ENCODE peak calls at places on chromosomes 4 and X, in seven cellular contexts. I is stomach, T is upper lobe of left lung, J is endothelial cell, W is esophagus muscularis mucosa, A is retinal pigment epithelial cell, M is osteocyte. V is an unnamed sample.

GRCh38 chrX:115191490-115192243 is 2.5 kb downstream of the RBMXL3 start:
- DNase-seq in W (no peak), I (no peak), A (no peak), M (no peak), T (peak), J (no peak), V (no peak)

GRCh38 chr4:83110222-83110945 is 4.1 kb downstream of the PLAC8 start:
- DNase-seq in J (peak), M (peak), I (peak), W (peak), A (peak), T (peak), V (peak)

GRCh38 chr4:165016971-165017370 is 14.8 kb upstream of the TRIM60 start:
- DNase-seq in W (no peak), T (no peak), J (peak), A (no peak), M (no peak), I (no peak), V (no peak)

GRCh38 chr4:89949782-89950387 is 55.2 kb downstream of the MMRN1 start:
- DNase-seq in J (no peak), I (no peak), M (no peak), W (no peak), A (no peak), T (no peak), V (no peak)

GRCh38 chrX:153533041-153533565 is 15.7 kb downstream of the ATP2B3 start:
- DNase-seq in J (no peak), W (no peak), T (no peak), I (no peak), A (peak), M (no peak), V (no peak)

GRCh38 chr4:68577590-68577989 is 1.5 kb upstream of the UGT2B17 start:
- DNase-seq in J (no peak), T (no peak), W (no peak), A (no peak), I (no peak), M (no peak), V (no peak)

GRCh38 chr4:81164623-81165416 is 50.2 kb downstream of the PRKG2 start:
- DNase-seq in W (no peak), J (no peak), I (no peak), A (no peak), T (no peak), M (no peak), V (no peak)

GRCh38 chr4:119652978-119653377 is 24.4 kb upstream of the PDE5A start:
- DNase-seq in T (no peak), W (no peak), A (no peak), M (no peak), J (no peak), I (no peak), V (no peak)

GRCh38 chrX:45758319-45758718 is 557.6 kb upstream of the DIPK2B start:
- DNase-seq in J (no peak), W (no peak), A (no peak), I (no peak), M (no peak), T (no peak), V (no peak)

GRCh38 chrX:145549476-145549875 is 268.2 kb upstream of the SLITRK2 start:
- DNase-seq in A (no peak), M (no peak), J (no peak), T (no peak), W (no peak), I (no peak), V (no peak)

GRCh38 chr4:18869166-18869565 is 847.6 kb upstream of the LCORL start:
- DNase-seq in M (no peak), A (no peak), W (no peak), J (no peak), T (no peak), I (no peak), V (no peak)

GRCh38 chr4:125693233-125693632 is 378.5 kb downstream of the FAT4 start:
- DNase-seq in W (no peak), J (no peak), A (no peak), T (no peak), I (no peak), M (no peak), V (no peak)

GRCh38 chrX:47513697-47514085 is 30.7 kb upstream of the ZNF41 start:
- DNase-seq in A (no peak), T (no peak), J (no peak), W (no peak), I (no peak), M (no peak), V (no peak)

GRCh38 chr4:137923494-137923893 is 318.7 kb downstream of the SLC7A11 start:
- DNase-seq in A (no peak), M (no peak), W (no peak), I (no peak), J (no peak), T (no peak), V (no peak)

GRCh38 chr4:45186249-45186648 is 459.9 kb upstream of the GNPDA2 start:
- DNase-seq in W (no peak), T (no peak), A (no peak), J (no peak), M (no peak), I (no peak), V (no peak)

GRCh38 chr4:15654556-15655222 is 468 bp downstream of the FBXL5 start:
- DNase-seq in A (no peak), I (peak), M (no peak), J (peak), W (no peak), T (no peak), V (peak)

GRCh38 chrX:24245201-24245600 is 68.7 kb downstream of the SUPT20HL2 start:
- DNase-seq in W (no peak), T (no peak), A (peak), I (no peak), M (no peak), J (no peak), V (no peak)

GRCh38 chrX:121161501-121161933 is 114.1 kb downstream of the GLUD2 start:
- DNase-seq in W (no peak), J (no peak), M (no peak), A (no peak), T (no peak), I (no peak), V (no peak)

GRCh38 chr4:144845411-144845810 is 199.5 kb downstream of the HHIP start:
- DNase-seq in A (no peak), W (no peak), T (peak), I (no peak), J (no peak), M (no peak), V (no peak)

GRCh38 chr4:61011051-61011450 is 189.1 kb upstream of the ADGRL3 start:
- DNase-seq in I (no peak), A (no peak), J (no peak), M (no peak), T (no peak), W (no peak), V (no peak)

GRCh38 chr4:169410839-169411770 is 140.3 kb upstream of the SH3RF1 start:
- DNase-seq in T (no peak), J (peak), W (no peak), M (no peak), I (no peak), A (no peak), V (no peak)

GRCh38 chrX:47634871-47635575 is 5.3 kb upstream of the CFP start:
- DNase-seq in J (no peak), M (no peak), W (no peak), I (no peak), T (no peak), A (no peak), V (no peak)

GRCh38 chrX:149490100-149490499 is 15.0 kb downstream of the IDS start:
- DNase-seq in I (no peak), J (no peak), A (no peak), M (no peak), W (no peak), T (no peak), V (no peak)

GRCh38 chr4:23320881-23321612 is 568.8 kb downstream of the PPARGC1A start:
- DNase-seq in A (no peak), M (no peak), W (no peak), T (no peak), J (no peak), I (no peak), V (no peak)

GRCh38 chr4:110163327-110164070 is 34.9 kb downstream of the ELOVL6 start:
- DNase-seq in M (no peak), J (no peak), T (no peak), W (no peak), I (no peak), A (no peak), V (no peak)

GRCh38 chr4:15878011-15878410 is 60.5 kb downstream of the FGFBP1 start:
- DNase-seq in A (no peak), T (no peak), M (no peak), W (no peak), I (no peak), J (no peak), V (no peak)

GRCh38 chrX:9885150-9885549 is 82.0 kb upstream of the CLDN34 start:
- DNase-seq in J (peak), T (no peak), W (no peak), A (no peak), M (no peak), I (peak), V (no peak)

GRCh38 chr4:23934223-23934622 is 44.4 kb upstream of the PPARGC1A start:
- DNase-seq in T (no peak), I (no peak), W (no peak), J (no peak), M (no peak), A (no peak), V (no peak)

GRCh38 chr4:130825283-130825682 is 1729.3 kb downstream of the C4orf33 start:
- DNase-seq in J (no peak), A (no peak), T (no peak), W (no peak), M (no peak), I (no peak), V (no peak)

GRCh38 chr4:31702291-31702690 is 982.1 kb downstream of the PCDH7 start:
- DNase-seq in I (no peak), J (no peak), W (no peak), T (no peak), A (no peak), M (no peak), V (no peak)

GRCh38 chrX:110563276-110563675 is 204.6 kb downstream of the RTL9 start:
- DNase-seq in T (no peak), A (no peak), J (no peak), M (no peak), W (no peak), I (no peak), V (no peak)

GRCh38 chrX:10157545-10157944 is 770 bp downstream of the CLCN4 start:
- DNase-seq in I (no peak), J (no peak), W (no peak), T (no peak), M (no peak), A (no peak), V (no peak)

GRCh38 chr4:14669418-14669817 is 332.9 kb upstream of the CPEB2 start:
- DNase-seq in J (no peak), M (no peak), T (no peak), I (no peak), A (no peak), W (no peak), V (no peak)

GRCh38 chr4:2600878-2601277 is 64.4 kb downstream of the FAM193A start:
- DNase-seq in M (no peak), J (no peak), T (no peak), I (no peak), A (no peak), W (no peak), V (no peak)

GRCh38 chr4:2595436-2595835 is 59.0 kb downstream of the FAM193A start:
- DNase-seq in M (no peak), W (no peak), J (no peak), I (no peak), T (no peak), A (no peak), V (no peak)

GRCh38 chr4:2596153-2596552 is 59.7 kb downstream of the FAM193A start:
- DNase-seq in W (no peak), I (no peak), J (no peak), T (no peak), A (no peak), M (no peak), V (no peak)

GRCh38 chr4:2604614-2605013 is 68.2 kb downstream of the FAM193A start:
- DNase-seq in J (no peak), W (no peak), M (no peak), I (no peak), T (no peak), A (no peak), V (no peak)

DNA sequence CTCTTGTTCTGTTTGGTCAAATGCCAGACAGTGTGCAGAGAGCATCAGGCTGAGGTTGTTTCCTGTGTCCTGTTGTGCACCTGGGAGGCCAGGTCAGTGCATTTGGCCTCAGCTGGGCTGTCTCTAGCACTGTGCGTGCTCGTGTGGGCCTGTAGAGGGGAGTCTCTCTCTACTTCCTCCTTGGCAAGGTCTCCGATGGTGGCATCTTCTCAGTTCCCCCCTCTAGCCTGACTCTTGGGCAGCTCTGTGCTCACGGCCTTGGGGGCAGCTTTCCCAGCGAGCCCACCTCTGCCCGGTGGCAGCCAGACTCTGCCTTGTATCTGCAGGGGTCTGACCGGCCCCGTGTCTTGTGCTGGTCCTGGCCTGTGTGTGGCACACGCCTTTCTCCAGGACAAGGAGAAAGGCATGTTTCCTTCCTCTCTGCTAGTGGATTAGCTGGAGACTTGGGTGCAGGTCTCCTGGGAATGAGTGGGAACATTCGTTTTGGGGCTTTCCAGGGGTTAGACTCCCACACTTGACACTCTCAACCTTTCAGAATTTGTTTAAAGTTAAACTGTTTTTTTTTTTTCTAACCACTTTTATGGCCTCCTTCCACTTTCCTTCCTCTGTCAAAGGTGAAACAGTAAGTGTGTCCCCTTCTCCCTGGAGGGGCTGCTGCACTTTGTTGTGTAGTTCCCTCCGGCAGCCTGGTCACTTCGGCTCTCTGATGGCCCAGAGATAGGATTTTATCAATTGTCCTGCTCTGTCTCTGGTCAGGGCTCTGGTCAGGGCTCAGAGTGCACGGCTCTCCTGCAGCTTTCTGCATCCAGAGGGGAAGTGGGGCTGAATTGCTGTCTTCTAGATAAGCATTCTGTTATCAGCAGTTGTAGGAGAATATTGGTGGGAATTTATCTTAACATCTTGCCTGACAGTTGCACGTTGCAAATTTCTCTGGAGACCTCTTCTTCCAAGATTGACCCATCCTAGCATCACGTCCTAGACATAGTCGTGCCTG is 62.5 kb downstream of the FAM193A start:
- DNase-seq in W (no peak), I (no peak), A (no peak), J (no peak), T (no peak), M (no peak), V (no peak)
- TF ChIP-seq CTCF in W (no peak), I (no peak), A (no peak), J (no peak), T (no peak), M (peak), V (no peak)

GRCh38 chrX:151181088-151181487 is 4.7 kb downstream of the GPR50 start:
- DNase-seq in I (no peak), J (no peak), W (no peak), T (no peak), A (no peak), M (no peak), V (no peak)
- TF ChIP-seq CTCF in I (no peak), J (no peak), W (no peak), T (no peak), A (no peak), M (no peak), V (no peak)

GRCh38 chr4:109164011-109164410 is 138.4 kb downstream of the COL25A1 start:
- DNase-seq in A (peak), I (no peak), J (peak), W (no peak), M (no peak), T (no peak), V (no peak)

GRCh38 chr4:109166126-109166525 is 136.3 kb downstream of the COL25A1 start:
- DNase-seq in A (no peak), T (no peak), M (no peak), I (no peak), W (no peak), J (no peak), V (no peak)

GRCh38 chr4:109160494-109160893 is 142.0 kb downstream of the COL25A1 start:
- DNase-seq in T (no peak), M (no peak), W (no peak), J (no peak), I (no peak), A (no peak), V (no peak)

GRCh38 chr4:109163493-109163892 is 139.0 kb downstream of the COL25A1 start:
- DNase-seq in I (no peak), J (no peak), T (no peak), M (no peak), W (no peak), A (no peak), V (no peak)

GRCh38 chr4:109162759-109163158 is 139.7 kb downstream of the COL25A1 start:
- DNase-seq in T (no peak), A (no peak), I (no peak), M (no peak), J (no peak), W (no peak), V (no peak)
- TF ChIP-seq CTCF in T (no peak), A (peak), I (no peak), M (no peak), J (no peak), W (no peak), V (peak)

DNA sequence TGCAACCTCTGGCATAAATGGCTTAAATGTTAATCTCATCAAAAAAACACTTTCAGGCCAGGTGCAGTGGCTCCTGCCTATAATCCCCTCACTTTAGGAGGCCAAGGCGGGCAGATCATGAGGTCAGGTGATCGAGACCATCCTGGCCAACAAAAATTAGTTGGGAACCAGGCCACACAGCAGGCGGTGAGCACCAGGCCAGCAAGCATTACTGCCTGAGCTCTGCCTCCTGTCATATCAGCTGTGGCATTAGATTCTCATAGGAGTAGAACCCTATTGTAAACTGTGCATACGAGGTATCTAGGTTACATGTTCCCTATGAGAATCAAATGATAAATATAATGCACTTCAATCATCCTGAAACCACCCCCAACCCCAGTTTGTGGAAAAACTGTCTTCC is 125.8 kb downstream of the LRBA start:
- DNase-seq in W (no peak), T (no peak), M (no peak), A (no peak), J (no peak), I (no peak), V (no peak)
- TF ChIP-seq CTCF in W (no peak), T (no peak), M (no peak), A (no peak), J (no peak), I (no peak), V (no peak)

GRCh38 chrX:133776072-133776471 is 209.3 kb downstream of the GPC3 start:
- DNase-seq in M (no peak), A (no peak), T (no peak), W (no peak), I (peak), J (peak), V (no peak)
- TF ChIP-seq CTCF in M (peak), A (peak), T (peak), W (peak), I (no peak), J (peak), V (peak)

GRCh38 chr4:94390804-94391410 is 48.3 kb upstream of the HPGDS start:
- DNase-seq in T (no peak), M (no peak), A (no peak), J (peak), W (no peak), I (no peak), V (no peak)
- TF ChIP-seq CTCF in T (peak), M (peak), A (peak), J (peak), W (no peak), I (peak), V (peak)

DNA sequence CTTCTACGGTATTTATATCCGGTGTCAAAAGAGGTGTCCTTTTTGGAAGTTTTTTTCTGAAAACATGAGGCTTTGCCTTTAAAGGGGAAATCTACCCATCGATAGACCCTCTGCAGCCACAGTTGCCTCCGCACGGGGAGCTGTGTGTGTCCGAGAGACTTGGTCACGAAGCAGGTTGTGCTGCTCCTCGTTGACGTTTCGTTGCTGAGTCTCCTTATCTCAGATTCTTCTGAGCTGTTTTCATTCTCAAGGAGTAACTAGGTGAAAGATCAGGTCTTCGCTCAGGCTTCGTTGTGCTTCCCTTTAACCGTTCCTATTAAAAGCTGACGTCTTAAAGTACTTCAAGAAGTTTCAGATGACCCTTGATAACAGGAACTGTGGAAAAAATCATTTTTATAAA is 23.8 kb downstream of the TRMT44 start:
- DNase-seq in I (no peak), J (no peak), M (no peak), W (no peak), T (no peak), A (no peak), V (no peak)
- TF ChIP-seq CTCF in I (no peak), J (no peak), M (no peak), W (no peak), T (no peak), A (no peak), V (no peak)

GRCh38 chr4:76767983-76768382 is 130.0 kb downstream of the SOWAHB start:
- DNase-seq in A (no peak), T (no peak), I (no peak), J (no peak), W (no peak), M (no peak), V (no peak)

DNA sequence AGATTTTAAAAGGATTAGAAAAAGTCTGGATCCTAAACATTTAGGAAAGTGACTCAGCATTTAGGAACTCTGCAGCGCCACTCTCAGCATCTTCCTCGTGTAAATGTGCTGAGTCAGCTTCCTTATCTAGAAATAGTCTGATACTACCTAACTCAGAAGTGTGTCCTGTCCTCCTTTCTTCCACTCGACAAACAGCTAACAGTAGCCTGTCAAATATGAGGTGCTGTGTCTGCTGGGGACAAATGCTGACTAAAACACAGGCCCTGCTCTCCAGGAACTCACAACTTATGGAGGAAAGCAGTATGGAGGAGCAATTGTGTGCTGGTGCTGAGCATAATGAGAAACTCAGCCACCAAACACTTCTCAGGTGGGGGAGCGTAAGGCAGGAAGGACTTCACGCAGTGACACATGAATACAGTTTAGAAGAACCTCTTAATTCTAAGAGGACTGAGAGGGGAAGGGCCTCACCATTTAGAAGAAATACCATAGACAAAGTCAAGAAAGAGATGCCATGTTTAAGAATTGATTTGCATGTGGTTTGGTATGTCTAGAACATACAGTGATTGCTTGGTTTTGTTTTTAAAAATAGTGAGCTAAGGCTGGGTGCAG is 125.3 kb downstream of the SOWAHB start:
- DNase-seq in M (no peak), A (no peak), T (no peak), J (no peak), I (no peak), W (no peak), V (no peak)
- TF ChIP-seq CTCF in M (no peak), A (no peak), T (no peak), J (no peak), I (no peak), W (no peak), V (no peak)

GRCh38 chr4:41791557-41791956 is 43.0 kb upstream of the PHOX2B start:
- DNase-seq in J (no peak), I (no peak), M (no peak), A (no peak), T (no peak), W (no peak), V (no peak)
- TF ChIP-seq CTCF in J (no peak), I (no peak), M (no peak), A (no peak), T (no peak), W (no peak), V (no peak)

V was measured in progenitor cell of endocrine pancreas.